ENCODE peak calls at places on chromosomes 3 and 15, in six cellular contexts. K, Z, F, I, D and W are unnamed samples.

GRCh38 chr15:77538011-77538410 is 94.7 kb downstream of the LINGO1 start:
- DNase-seq in I (no peak), F (no peak), Z (peak; percentile 53), K (no peak), D (peak; percentile 72), W (peak; percentile 47)

GRCh38 chr3:188198760-188199327 is 44.9 kb downstream of the LPP start:
- DNase-seq in F (no peak), I (no peak), K (no peak), D (no peak), Z (no peak), W (no peak)

GRCh38 chr15:97947465-97948262 is 12.8 kb upstream of the ARRDC4 start:
- DNase-seq in D (no peak), K (peak; percentile 18), I (no peak), F (no peak), Z (no peak), W (no peak)

GRCh38 chr3:144045766-144046165 is 74.1 kb downstream of the DIPK2A start:
- DNase-seq in D (no peak), F (no peak), I (no peak), Z (no peak), K (no peak), W (no peak)

GRCh38 chr3:4680227-4680691 is 187.1 kb downstream of the ITPR1 start:
- DNase-seq in D (no peak), I (no peak), Z (no peak), K (no peak), F (no peak), W (no peak)

GRCh38 chr3:70861234-70861633 is 548.8 kb upstream of the MDFIC2 start:
- DNase-seq in Z (no peak), F (no peak), K (no peak), I (no peak), D (no peak), W (no peak)

GRCh38 chr3:127033171-127033570 is 50.3 kb downstream of the PLXNA1 start:
- DNase-seq in F (no peak), Z (no peak), K (no peak), I (no peak), D (no peak), W (no peak)

GRCh38 chr3:134476306-134476705 is 9.5 kb downstream of the ANAPC13 start:
- DNase-seq in I (no peak), D (no peak), Z (no peak), K (no peak), F (no peak), W (no peak)

GRCh38 chr3:126147932-126148683 is 32.3 kb downstream of the ALDH1L1 start:
- DNase-seq in K (no peak), D (no peak), Z (no peak), I (no peak), F (no peak), W (no peak)

GRCh38 chr15:62391565-62392262 is 226.6 kb upstream of the C2CD4B start:
- DNase-seq in F (no peak), K (peak; percentile 28), I (peak; percentile 29), D (no peak), Z (peak; percentile 30), W (peak; percentile 24)

GRCh38 chr3:193620650-193621049 is 27.6 kb downstream of the OPA1 start:
- DNase-seq in K (no peak), Z (no peak), I (no peak), F (no peak), D (peak; percentile 33), W (no peak)

GRCh38 chr15:63596666-63597032 is 538 bp upstream of the FBXL22 start:
- DNase-seq in Z (no peak), D (no peak), F (no peak), K (no peak), I (peak; percentile 16), W (no peak)

GRCh38 chr3:127791221-127791913 is 30.9 kb downstream of the MGLL start:
- DNase-seq in F (no peak), K (peak; percentile 6), Z (peak; percentile 66), I (no peak), D (peak; percentile 41), W (peak; percentile 61)

GRCh38 chr15:38671675-38672141 is 107.1 kb upstream of the RASGRP1 start:
- DNase-seq in I (no peak), F (no peak), K (peak; percentile 45), D (peak; percentile 91), Z (no peak), W (no peak)

GRCh38 chr3:180250172-180250571 is 213.4 kb upstream of the PEX5L start:
- DNase-seq in D (no peak), F (no peak), K (no peak), I (no peak), Z (no peak), W (no peak)

GRCh38 chr3:184341925-184342324 is 4.5 kb downstream of the FAM131A start:
- DNase-seq in I (no peak), D (no peak), K (no peak), Z (no peak), F (no peak), W (no peak)

GRCh38 chr15:89728254-89728653 is 22.8 kb downstream of the MESP1 start:
- DNase-seq in I (no peak), D (no peak), Z (no peak), K (no peak), F (no peak), W (no peak)

GRCh38 chr15:55361048-55361447 is 42.0 kb downstream of the PIGB start:
- DNase-seq in I (no peak), K (no peak), F (no peak), D (no peak), Z (no peak), W (no peak)

GRCh38 chr3:196712514-196713413 is 587 bp downstream of the PIGX start:
- DNase-seq in K (no peak), I (peak; percentile 14), Z (no peak), F (no peak), D (no peak), W (no peak)

GRCh38 chr15:27382296-27382695 is 411.3 kb downstream of the GABRG3 start:
- DNase-seq in D (no peak), Z (no peak), K (no peak), I (no peak), F (no peak), W (no peak)

GRCh38 chr3:173823911-173824460 is 426.4 kb downstream of the NLGN1 start:
- DNase-seq in Z (no peak), F (no peak), D (no peak), K (no peak), I (no peak), W (no peak)

GRCh38 chr15:63724760-63725159 is 109.0 kb downstream of the HERC1 start:
- DNase-seq in F (no peak), D (no peak), I (no peak), Z (no peak), K (no peak), W (no peak)

GRCh38 chr3:152097770-152098169 is 171.0 kb upstream of the MBNL1 start:
- DNase-seq in D (no peak), F (no peak), K (peak; percentile 14), I (no peak), Z (no peak), W (no peak)

GRCh38 chr3:20055020-20055775 is 15.0 kb downstream of the KAT2B start:
- DNase-seq in K (no peak), F (no peak), I (no peak), Z (no peak), D (no peak), W (no peak)
- TF ChIP-seq TAF1 in K (no peak), F (no peak), I (no peak), Z (no peak), D (no peak), W (no peak)

DNA sequence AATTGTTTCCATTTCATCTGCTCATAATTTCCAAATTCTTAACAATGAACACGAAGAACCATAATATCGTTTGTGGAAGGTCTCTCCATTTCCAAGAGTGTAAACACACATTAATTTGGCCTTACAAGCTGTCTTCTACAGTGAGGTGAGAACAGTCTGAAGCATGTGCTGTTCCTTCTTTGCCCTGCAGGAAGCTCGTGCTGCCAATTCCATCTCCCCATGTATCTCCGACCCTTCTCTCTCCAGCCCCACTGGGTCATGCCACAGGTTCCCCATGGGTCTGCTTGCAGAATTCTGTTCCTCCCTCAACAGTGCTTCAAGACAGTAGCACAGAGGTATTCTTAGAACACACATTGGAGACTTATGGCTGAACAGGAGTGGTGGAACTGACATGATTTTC is 70.5 kb downstream of the CHSY1 start:
- DNase-seq in D (no peak), Z (no peak), F (no peak), K (no peak), I (no peak), W (no peak)
- TF ChIP-seq POLR2A in D (no peak), Z (no peak), F (no peak), K (no peak), I (no peak), W (no peak)

DNA sequence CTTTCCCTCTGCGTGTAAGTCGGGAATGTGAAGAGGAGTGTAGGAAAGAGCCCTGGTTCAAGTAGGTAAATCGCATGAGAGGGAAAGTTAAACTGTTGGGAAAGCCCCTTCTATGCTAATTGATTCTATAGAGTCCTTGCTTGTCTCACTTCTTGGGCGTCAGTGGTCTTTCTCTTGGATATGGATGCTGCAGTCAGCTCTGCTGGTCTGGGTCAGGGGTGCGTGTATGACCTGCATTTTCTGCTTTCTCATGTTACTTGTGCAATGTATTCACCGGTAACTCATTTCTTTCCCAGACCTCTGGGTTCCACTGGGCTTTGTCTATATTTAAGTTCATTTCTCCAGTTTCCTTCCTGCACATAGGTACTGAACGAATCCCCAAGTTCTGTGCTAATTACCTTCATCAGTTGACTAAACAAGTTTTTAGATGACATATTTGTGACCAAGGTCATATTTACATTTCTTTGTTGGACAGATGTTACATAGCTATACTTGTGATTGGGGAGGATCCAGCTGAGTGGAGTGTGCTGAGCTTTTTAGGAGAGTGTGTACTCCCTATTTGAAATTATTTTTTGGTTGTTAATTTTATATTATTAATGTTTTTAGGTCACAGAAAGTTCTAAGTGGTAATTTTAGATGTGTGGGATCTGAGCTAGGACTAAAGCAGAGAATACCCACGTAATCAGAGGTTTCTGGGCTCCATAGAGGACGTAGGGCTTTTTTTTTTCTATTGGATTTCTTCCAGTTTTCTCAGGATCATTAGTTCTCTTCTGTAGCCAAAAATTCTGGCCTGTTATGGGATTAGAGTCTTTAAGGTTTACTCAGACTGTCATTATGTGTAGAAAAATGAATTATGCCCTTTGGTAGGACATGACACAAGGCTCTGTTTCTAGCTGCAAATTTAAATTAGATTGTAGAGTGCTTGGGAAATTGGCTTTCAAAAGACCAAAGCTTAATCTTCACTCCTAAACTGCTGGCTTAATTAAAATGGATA is 1.6 kb downstream of the SETD5 start:
- DNase-seq in K (peak; percentile 80), F (no peak), D (no peak), I (peak; percentile 62), Z (no peak), W (no peak)
- TF ChIP-seq TAF1 in K (peak; percentile 65), F (peak; percentile 76), D (no peak), I (no peak), Z (peak; percentile 22), W (no peak)

DNA sequence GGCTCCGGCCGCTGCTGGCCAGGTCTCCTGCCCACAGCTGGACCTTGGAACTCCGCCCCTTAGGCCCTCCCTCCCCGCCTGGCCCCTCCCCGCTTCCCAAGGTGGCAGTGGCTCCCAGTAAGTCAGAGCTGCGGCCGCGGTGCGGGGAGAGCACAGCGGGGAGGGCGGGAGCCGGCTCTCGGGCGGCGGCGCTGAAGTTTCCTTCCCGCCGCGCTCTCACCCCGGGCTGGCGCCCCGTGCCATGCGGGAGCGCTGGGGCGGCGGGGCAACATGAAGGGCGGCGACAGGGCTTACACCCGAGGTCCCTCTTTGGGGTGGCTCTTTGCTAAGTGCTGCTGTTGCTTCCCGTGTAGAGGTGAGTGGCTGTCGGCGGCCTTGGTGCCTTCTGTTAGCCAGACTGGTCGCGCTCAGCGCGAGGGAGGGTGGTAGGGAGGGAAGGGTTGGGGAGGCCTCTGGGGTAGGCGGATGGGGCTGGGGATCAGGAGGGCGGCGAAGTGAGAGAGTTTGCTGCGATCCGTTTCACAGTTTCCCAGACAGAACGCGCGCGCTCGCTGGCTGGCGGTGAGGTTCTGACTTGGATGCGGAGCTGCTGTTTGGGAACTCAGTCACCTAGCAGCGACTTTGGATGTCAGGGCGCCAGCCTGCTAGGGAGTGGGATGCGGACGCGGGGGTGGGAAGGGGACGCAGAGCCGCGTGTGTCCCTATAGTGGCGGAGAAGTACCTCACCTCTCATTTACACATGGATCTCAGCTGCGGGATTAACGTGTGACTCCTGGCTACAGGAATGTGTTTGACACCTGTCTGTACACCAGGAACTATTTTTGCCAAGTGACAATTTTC is 145.5 kb upstream of the UMPS start:
- DNase-seq in I (peak; percentile 73), F (no peak), K (peak; percentile 71), Z (peak; percentile 35), D (no peak), W (peak; percentile 38)
- TF ChIP-seq POLR2A in I (peak; percentile 80), F (no peak), K (peak; percentile 50), Z (no peak), D (no peak), W (no peak)